ENCODE peak calls at places on chromosomes 12 and 14, in seven cellular contexts. N, I, Q, C, T, V and H are unnamed samples.
A peak's percentile ranks its signal among the peaks of the same experiment; 100 is the strongest.

GRCh38 chr14:102605026-102605425 is 12.6 kb downstream of the RCOR1 start:
- DNase-seq in N (peak; percentile 37), I (no peak), Q (no peak), C (no peak), T (no peak), V (no peak), H (no peak)

GRCh38 chr14:42374332-42374731 is 767.7 kb downstream of the LRFN5 start:
- DNase-seq in N (no peak), I (no peak), Q (no peak), C (no peak), T (no peak), V (no peak), H (no peak)

GRCh38 chr14:106665814-106666213 is 1139.4 kb downstream of the TMEM121 start:
- DNase-seq in N (no peak), I (no peak), Q (no peak), C (no peak), T (no peak), V (no peak), H (no peak)

GRCh38 chr12:66620026-66620425 is 58.9 kb downstream of the GRIP1 start:
- DNase-seq in N (no peak), I (no peak), Q (no peak), C (no peak), T (no peak), V (no peak), H (no peak)

GRCh38 chr12:9648701-9649531 is 20.6 kb upstream of the CLEC2D start:
- DNase-seq in N (no peak), I (no peak), Q (no peak), C (no peak), T (no peak), V (no peak), H (no peak)

GRCh38 chr14:69996197-69996596 is 117.0 kb downstream of the SMOC1 start:
- DNase-seq in N (no peak), I (no peak), Q (no peak), C (no peak), T (no peak), V (no peak), H (no peak)

GRCh38 chr12:6871052-6871957 is 1.8 kb downstream of the SPSB2 start:
- DNase-seq in N (peak; percentile 18), I (no peak), Q (peak; percentile 74), C (peak; percentile 84), T (no peak), V (no peak), H (peak; percentile 68)

GRCh38 chr14:65832431-65833253 is 420.1 kb downstream of the FUT8 start:
- DNase-seq in N (no peak), I (no peak), Q (no peak), C (no peak), T (no peak), V (no peak), H (no peak)

GRCh38 chr14:88983755-88984154 is 159.3 kb downstream of the TTC8 start:
- DNase-seq in N (peak; percentile 92), I (no peak), Q (no peak), C (no peak), T (no peak), V (no peak), H (no peak)

GRCh38 chr12:21891763-21892217 is 49.4 kb downstream of the ABCC9 start:
- DNase-seq in N (no peak), I (peak; percentile 4), Q (no peak), C (no peak), T (no peak), V (peak; percentile 88), H (no peak)

GRCh38 chr14:82414853-82415539 is 881.3 kb upstream of the SEL1L start:
- DNase-seq in N (no peak), I (no peak), Q (no peak), C (no peak), T (no peak), V (no peak), H (no peak)

GRCh38 chr12:31961137-31961536 is 1.9 kb downstream of the RESF1 start:
- DNase-seq in N (no peak), I (no peak), Q (no peak), C (no peak), T (peak; percentile 35), V (no peak), H (no peak)

GRCh38 chr12:128190614-128191013 is 76.4 kb upstream of the TMEM132C start:
- DNase-seq in N (no peak), I (no peak), Q (no peak), C (no peak), T (no peak), V (no peak), H (no peak)
- TF ChIP-seq CTCF in N (no peak), I (no peak), Q (no peak), C (peak; percentile 20), T (no peak), V (no peak), H (peak; percentile 59)

GRCh38 chr14:49464885-49465284 is 121.3 kb downstream of the RPS29 start:
- DNase-seq in N (no peak), I (no peak), Q (peak; percentile 3), C (no peak), T (no peak), V (no peak), H (no peak)
- TF ChIP-seq CTCF in N (peak; percentile 24), I (no peak), Q (no peak), C (no peak), T (no peak), V (no peak), H (peak; percentile 49)

DNA sequence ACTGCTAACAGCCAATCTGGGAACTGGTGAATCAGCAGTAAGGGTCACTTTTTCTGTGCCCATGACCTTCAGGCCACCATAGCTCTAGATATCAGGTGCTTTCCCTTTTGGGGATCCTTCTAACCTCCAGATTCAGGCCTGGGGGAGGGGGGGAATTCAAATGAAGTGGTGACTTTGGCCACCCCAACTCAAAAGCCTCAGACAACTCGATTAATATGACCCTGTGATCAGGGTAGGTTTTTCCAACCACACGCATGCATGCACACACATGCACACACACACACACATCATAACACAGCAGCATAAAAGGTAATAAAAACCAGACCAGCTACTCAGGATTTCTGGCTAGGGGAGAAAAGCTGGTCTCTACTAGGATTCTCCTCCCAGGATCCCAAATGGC is 5.3 kb downstream of the TBX3 start:
- DNase-seq in N (no peak), I (no peak), Q (no peak), C (no peak), T (no peak), V (no peak), H (no peak)
- TF ChIP-seq CTCF in N (no peak), I (no peak), Q (no peak), C (no peak), T (no peak), V (no peak), H (no peak)

DNA sequence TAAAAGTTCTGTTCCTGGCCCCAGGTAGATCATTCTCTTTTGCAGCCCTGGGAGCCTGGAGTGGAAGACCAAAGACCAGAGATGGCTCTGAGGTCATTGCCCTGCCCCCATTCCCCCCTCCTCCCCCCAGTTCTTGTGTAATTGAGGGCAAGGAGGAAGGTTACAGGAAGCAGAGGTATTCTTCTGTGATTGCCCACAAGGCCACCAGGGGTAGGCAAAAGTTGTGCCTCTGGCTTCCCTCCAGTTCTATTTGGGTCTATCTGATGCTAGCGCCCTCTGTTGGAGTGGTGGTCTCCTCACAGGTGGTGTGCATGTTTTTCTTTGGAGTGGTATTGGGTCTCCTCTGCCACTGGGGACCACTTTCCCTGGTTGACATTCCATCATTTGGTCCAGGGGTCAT is 41.2 kb upstream of the CRY1 start:
- DNase-seq in N (no peak), I (peak; percentile 2), Q (peak; percentile 21), C (no peak), T (no peak), V (no peak), H (no peak)
- TF ChIP-seq CTCF in N (peak; percentile 47), I (no peak), Q (peak; percentile 26), C (peak; percentile 18), T (peak; percentile 8), V (peak; percentile 13), H (peak; percentile 48)

GRCh38 chr14:104650057-104650980 is 39.1 kb upstream of the INF2 start:
- DNase-seq in N (peak; percentile 11), I (peak; percentile 39), Q (peak; percentile 83), C (peak; percentile 84), T (peak; percentile 74), V (peak; percentile 68), H (peak; percentile 75)
- TF ChIP-seq CTCF in N (peak; percentile 100), I (peak; percentile 93), Q (peak; percentile 98), C (peak; percentile 97), T (peak; percentile 99), V (peak; percentile 92), H (peak; percentile 100)

DNA sequence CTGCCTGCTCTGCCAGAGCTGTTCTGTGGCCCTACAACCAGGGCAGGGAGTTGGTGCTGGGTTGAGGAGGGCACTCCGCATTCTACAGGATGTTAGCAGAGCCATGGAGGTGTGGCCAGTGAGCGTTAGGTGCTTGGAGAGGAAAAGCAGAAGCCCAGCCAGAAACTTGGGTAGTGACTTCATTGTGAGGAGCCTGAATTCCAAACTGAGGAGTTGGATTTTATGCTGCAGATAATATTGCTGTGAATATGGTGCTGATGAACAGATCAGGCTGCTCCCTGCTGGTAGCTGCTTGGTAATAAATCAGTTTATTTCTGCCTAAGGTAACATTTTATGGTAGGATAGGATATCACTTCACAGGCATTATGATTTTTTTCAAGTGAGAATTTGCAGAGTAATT is 7.1 kb upstream of the CCDC175 start:
- DNase-seq in N (peak; percentile 43), I (no peak), Q (no peak), C (no peak), T (no peak), V (no peak), H (no peak)
- TF ChIP-seq CTCF in N (peak; percentile 40), I (no peak), Q (no peak), C (no peak), T (no peak), V (no peak), H (peak; percentile 50)

GRCh38 chr14:75133597-75133996 is 6.7 kb upstream of the NEK9 start:
- DNase-seq in N (no peak), I (no peak), Q (no peak), C (no peak), T (no peak), V (no peak), H (no peak)

GRCh38 chr14:75138492-75138891 is 11.6 kb upstream of the NEK9 start:
- DNase-seq in N (no peak), I (no peak), Q (no peak), C (no peak), T (no peak), V (no peak), H (no peak)

GRCh38 chr14:75139185-75139584 is 12.3 kb upstream of the NEK9 start:
- DNase-seq in N (no peak), I (no peak), Q (no peak), C (no peak), T (no peak), V (no peak), H (no peak)

GRCh38 chr14:75132374-75133086 is 5.7 kb upstream of the NEK9 start:
- DNase-seq in N (peak; percentile 71), I (peak; percentile 37), Q (peak; percentile 65), C (no peak), T (peak; percentile 38), V (no peak), H (no peak)

DNA sequence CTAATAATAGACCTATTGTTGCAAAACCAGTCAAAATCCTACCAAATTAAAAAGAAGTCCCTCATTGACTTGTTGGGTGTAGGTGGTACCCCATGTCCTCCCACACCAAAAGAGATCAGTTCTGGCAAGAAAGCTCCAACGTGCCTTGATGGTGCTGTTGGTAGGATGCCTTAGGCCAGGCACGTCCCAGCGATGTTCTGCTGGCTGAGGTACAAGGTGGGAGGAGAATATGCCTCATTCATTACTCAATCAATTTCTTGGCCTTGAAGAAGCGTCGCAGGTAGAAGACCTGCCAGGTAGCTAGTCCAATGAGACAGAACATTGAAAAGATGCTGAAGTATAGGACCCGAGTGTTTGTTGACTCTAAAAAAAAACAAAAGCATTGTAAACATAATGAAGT is 7.8 kb upstream of the NEK9 start:
- DNase-seq in N (no peak), I (no peak), Q (no peak), C (no peak), T (no peak), V (no peak), H (no peak)
- TF ChIP-seq CTCF in N (no peak), I (no peak), Q (no peak), C (no peak), T (no peak), V (no peak), H (no peak)